ENCODE peak calls at places on chromosomes 4 and X, in nine cellular contexts. One of them, this sample, is unnamed. For H3K4me1, the result is how much of the 10 kb centered on the place peaks cover.

GRCh38 chr4:46432923-46433322 is 43.0 kb upstream of the GABRA2 start:
- DNase-seq in body of pancreas: no peak
- DNase-seq in HepG2: no peak
- DNase-seq in GM12878: no peak
- DNase-seq in ovary: no peak
- DNase-seq in breast epithelium: no peak
- DNase-seq in sigmoid colon: no peak
- DNase-seq in uterus: no peak
- DNase-seq in A549: no peak
- DNase-seq in this sample: no peak

GRCh38 chr4:122073615-122074014 is 78.5 kb upstream of the BLTP1 start:
- DNase-seq in body of pancreas: no peak
- DNase-seq in HepG2: no peak
- DNase-seq in GM12878: no peak
- DNase-seq in ovary: no peak
- DNase-seq in breast epithelium: no peak
- DNase-seq in sigmoid colon: no peak
- DNase-seq in uterus: no peak
- DNase-seq in A549: no peak
- DNase-seq in this sample: no peak

GRCh38 chr4:88143504-88143903 is 14.9 kb downstream of the ABCG2 start:
- DNase-seq in body of pancreas: no peak
- DNase-seq in HepG2: no peak
- DNase-seq in GM12878: no peak
- DNase-seq in ovary: no peak
- DNase-seq in breast epithelium: no peak
- DNase-seq in sigmoid colon: no peak
- DNase-seq in uterus: no peak
- DNase-seq in A549: peak
- DNase-seq in this sample: no peak

GRCh38 chrX:39577976-39578962 is 519.5 kb downstream of the BCOR start:
- DNase-seq in body of pancreas: no peak
- DNase-seq in HepG2: no peak
- DNase-seq in GM12878: peak
- DNase-seq in ovary: peak
- DNase-seq in breast epithelium: no peak
- DNase-seq in sigmoid colon: no peak
- DNase-seq in uterus: no peak
- DNase-seq in A549: no peak
- DNase-seq in this sample: no peak

GRCh38 chrX:123975180-123975579 is 13.7 kb downstream of the STAG2 start:
- DNase-seq in body of pancreas: no peak
- DNase-seq in HepG2: no peak
- DNase-seq in GM12878: no peak
- DNase-seq in ovary: no peak
- DNase-seq in breast epithelium: no peak
- DNase-seq in sigmoid colon: no peak
- DNase-seq in uterus: no peak
- DNase-seq in A549: no peak
- DNase-seq in this sample: no peak

GRCh38 chrX:46485897-46486296 is 59.3 kb downstream of the ZNF674 start:
- DNase-seq in body of pancreas: no peak
- DNase-seq in HepG2: peak
- DNase-seq in GM12878: no peak
- DNase-seq in ovary: no peak
- DNase-seq in breast epithelium: no peak
- DNase-seq in sigmoid colon: no peak
- DNase-seq in uterus: no peak
- DNase-seq in A549: no peak
- DNase-seq in this sample: no peak

GRCh38 chr4:121614136-121614535 is 82.6 kb downstream of the ANXA5 start:
- DNase-seq in body of pancreas: no peak
- DNase-seq in HepG2: no peak
- DNase-seq in GM12878: no peak
- DNase-seq in ovary: no peak
- DNase-seq in breast epithelium: no peak
- DNase-seq in sigmoid colon: no peak
- DNase-seq in uterus: no peak
- DNase-seq in A549: no peak
- DNase-seq in this sample: no peak

GRCh38 chr4:109432676-109433075 is 939 bp upstream of the SEC24B start:
- DNase-seq in body of pancreas: no peak
- DNase-seq in HepG2: no peak
- DNase-seq in GM12878: no peak
- DNase-seq in ovary: no peak
- DNase-seq in breast epithelium: no peak
- DNase-seq in sigmoid colon: no peak
- DNase-seq in uterus: no peak
- DNase-seq in A549: peak
- DNase-seq in this sample: no peak

GRCh38 chrX:3713225-3713936 is at the start of gene PRKX:
- DNase-seq in body of pancreas: peak
- DNase-seq in HepG2: no peak
- DNase-seq in GM12878: peak
- DNase-seq in ovary: peak
- DNase-seq in breast epithelium: no peak
- DNase-seq in sigmoid colon: peak
- DNase-seq in uterus: no peak
- DNase-seq in A549: peak
- DNase-seq in this sample: peak

GRCh38 chr4:183200453-183200852 is 101.4 kb downstream of the WWC2 start:
- DNase-seq in body of pancreas: peak
- DNase-seq in HepG2: no peak
- DNase-seq in GM12878: no peak
- DNase-seq in ovary: peak
- DNase-seq in breast epithelium: peak
- DNase-seq in sigmoid colon: no peak
- DNase-seq in uterus: peak
- DNase-seq in A549: peak
- DNase-seq in this sample: peak

GRCh38 chr4:123939621-123940020 is 543.0 kb downstream of the SPRY1 start:
- DNase-seq in body of pancreas: no peak
- DNase-seq in HepG2: no peak
- DNase-seq in GM12878: no peak
- DNase-seq in ovary: no peak
- DNase-seq in breast epithelium: no peak
- DNase-seq in sigmoid colon: no peak
- DNase-seq in uterus: no peak
- DNase-seq in A549: no peak
- DNase-seq in this sample: no peak

DNA sequence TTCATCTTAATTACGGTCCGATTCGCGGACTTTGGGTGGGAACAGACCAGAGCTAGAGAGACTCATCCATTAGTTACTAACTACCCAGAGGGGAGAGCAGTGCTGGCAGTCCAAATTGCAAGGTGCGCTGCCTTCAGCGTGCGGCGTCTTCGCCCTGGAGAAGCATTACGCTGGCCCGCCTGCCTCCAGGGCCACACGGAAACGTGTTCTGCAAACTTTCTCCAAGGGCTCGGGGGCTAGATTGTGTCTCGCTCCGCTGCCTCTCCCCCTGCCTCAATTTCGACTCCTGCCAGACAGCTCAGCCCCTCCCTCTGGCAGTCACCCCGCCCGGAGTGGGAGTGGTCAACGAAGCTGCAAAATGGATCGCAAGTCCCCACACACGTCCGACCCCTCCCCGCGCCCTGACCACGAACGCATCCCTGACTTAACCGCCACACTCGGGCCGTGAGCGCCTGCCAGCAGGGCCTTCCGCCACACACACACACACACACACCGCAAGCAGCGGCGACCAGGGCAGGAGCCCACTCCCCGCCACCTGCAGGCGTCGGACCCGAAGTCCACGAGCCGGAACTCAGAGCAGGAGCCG is 47.0 kb upstream of the NKAP start:
- DNase-seq in body of pancreas: peak
- DNase-seq in HepG2: no peak
- DNase-seq in GM12878: no peak
- DNase-seq in ovary: no peak
- DNase-seq in breast epithelium: no peak
- DNase-seq in sigmoid colon: no peak
- DNase-seq in uterus: no peak
- DNase-seq in A549: no peak
- DNase-seq in this sample: no peak
- H3K4me3 ChIP-seq in body of pancreas: no peak
- H3K4me3 ChIP-seq in HepG2: no peak
- H3K4me3 ChIP-seq in GM12878: peak
- H3K4me3 ChIP-seq in ovary: no peak
- H3K4me3 ChIP-seq in breast epithelium: peak
- H3K4me3 ChIP-seq in sigmoid colon: peak
- H3K4me3 ChIP-seq in uterus: no peak
- H3K4me3 ChIP-seq in A549: peak
- H3K4me3 ChIP-seq in this sample: peak

GRCh38 chr4:173176010-173176409 is 7.4 kb downstream of the GALNT7 start:
- DNase-seq in body of pancreas: no peak
- DNase-seq in HepG2: no peak
- DNase-seq in GM12878: no peak
- DNase-seq in ovary: no peak
- DNase-seq in breast epithelium: no peak
- DNase-seq in sigmoid colon: no peak
- DNase-seq in uterus: no peak
- DNase-seq in A549: no peak
- DNase-seq in this sample: no peak
- H3K4me1 ChIP-seq in body of pancreas: under half
- H3K4me1 ChIP-seq in HepG2: under half
- H3K4me1 ChIP-seq in GM12878: under half
- H3K4me1 ChIP-seq in ovary: under half
- H3K4me1 ChIP-seq in breast epithelium: under half
- H3K4me1 ChIP-seq in sigmoid colon: under half
- H3K4me1 ChIP-seq in uterus: under half
- H3K4me1 ChIP-seq in A549: half or more
- H3K4me1 ChIP-seq in this sample: under half

GRCh38 chr4:5751918-5752802 is 41.2 kb downstream of the EVC start:
- DNase-seq in body of pancreas: no peak
- DNase-seq in HepG2: no peak
- DNase-seq in GM12878: no peak
- DNase-seq in ovary: no peak
- DNase-seq in breast epithelium: no peak
- DNase-seq in sigmoid colon: peak
- DNase-seq in uterus: no peak
- DNase-seq in A549: no peak
- DNase-seq in this sample: no peak

GRCh38 chr4:5749568-5749967 is 38.6 kb downstream of the EVC start:
- DNase-seq in body of pancreas: no peak
- DNase-seq in HepG2: no peak
- DNase-seq in GM12878: no peak
- DNase-seq in ovary: no peak
- DNase-seq in breast epithelium: no peak
- DNase-seq in sigmoid colon: peak
- DNase-seq in uterus: no peak
- DNase-seq in A549: no peak
- DNase-seq in this sample: no peak

GRCh38 chr4:5750052-5750950 is 39.3 kb downstream of the EVC start:
- DNase-seq in body of pancreas: no peak
- DNase-seq in HepG2: no peak
- DNase-seq in GM12878: no peak
- DNase-seq in ovary: no peak
- DNase-seq in breast epithelium: no peak
- DNase-seq in sigmoid colon: peak
- DNase-seq in uterus: no peak
- DNase-seq in A549: no peak
- DNase-seq in this sample: no peak

GRCh38 chr4:5752803-5753184 is 41.8 kb downstream of the EVC start:
- DNase-seq in body of pancreas: peak
- DNase-seq in HepG2: no peak
- DNase-seq in GM12878: no peak
- DNase-seq in ovary: no peak
- DNase-seq in breast epithelium: no peak
- DNase-seq in sigmoid colon: no peak
- DNase-seq in uterus: no peak
- DNase-seq in A549: no peak
- DNase-seq in this sample: no peak

GRCh38 chr4:5751073-5751917 is 40.3 kb downstream of the EVC start:
- DNase-seq in body of pancreas: no peak
- DNase-seq in HepG2: no peak
- DNase-seq in GM12878: no peak
- DNase-seq in ovary: no peak
- DNase-seq in breast epithelium: no peak
- DNase-seq in sigmoid colon: peak
- DNase-seq in uterus: no peak
- DNase-seq in A549: no peak
- DNase-seq in this sample: no peak
- TF ChIP-seq POLR2A in body of pancreas: no peak
- TF ChIP-seq POLR2A in HepG2: no peak
- TF ChIP-seq POLR2A in GM12878: no peak
- TF ChIP-seq POLR2A in ovary: no peak
- TF ChIP-seq POLR2A in breast epithelium: no peak
- TF ChIP-seq POLR2A in sigmoid colon: no peak
- TF ChIP-seq POLR2A in uterus: no peak
- TF ChIP-seq POLR2A in A549: no peak
- TF ChIP-seq POLR2A in this sample: no peak

GRCh38 chr4:18882468-18882867 is 860.9 kb upstream of the LCORL start:
- DNase-seq in body of pancreas: no peak
- DNase-seq in HepG2: peak
- DNase-seq in GM12878: no peak
- DNase-seq in ovary: no peak
- DNase-seq in breast epithelium: no peak
- DNase-seq in sigmoid colon: no peak
- DNase-seq in uterus: no peak
- DNase-seq in A549: peak
- DNase-seq in this sample: no peak
- H3K4me3 ChIP-seq in body of pancreas: no peak
- H3K4me3 ChIP-seq in HepG2: no peak
- H3K4me3 ChIP-seq in GM12878: no peak
- H3K4me3 ChIP-seq in ovary: no peak
- H3K4me3 ChIP-seq in breast epithelium: no peak
- H3K4me3 ChIP-seq in sigmoid colon: no peak
- H3K4me3 ChIP-seq in uterus: no peak
- H3K4me3 ChIP-seq in A549: no peak
- H3K4me3 ChIP-seq in this sample: no peak

This sample was measured in thyroid gland.